ENCODE peak calls at places on chromosomes 7 and 10, in four cellular contexts. D is WTC11, L is K562, V is HepG2. S is an unnamed sample.

GRCh38 chr10:113476191-113476590 is 76.7 kb upstream of the HABP2 start:
- DNase-seq in D (no peak), L (no peak), V (no peak), S (no peak)

GRCh38 chr7:106223156-106223555 is 61.6 kb downstream of the NAMPT start:
- DNase-seq in D (no peak), L (no peak), V (no peak), S (no peak)

GRCh38 chr7:100475549-100475948 is 3.5 kb downstream of the TSC22D4 start:
- DNase-seq in D (no peak), L (peak), V (no peak), S (no peak)

GRCh38 chr7:27424749-27425148 is 182.1 kb downstream of the EVX1 start:
- DNase-seq in D (no peak), L (no peak), V (no peak), S (no peak)

GRCh38 chr7:158586499-158587191 is 978 bp downstream of the PTPRN2 start:
- DNase-seq in D (no peak), L (no peak), V (no peak), S (no peak)

GRCh38 chr10:103688451-103688850 is 166.9 kb downstream of the SH3PXD2A start:
- DNase-seq in D (no peak), L (no peak), V (no peak), S (no peak)

GRCh38 chr7:73879977-73880681 is 19.2 kb downstream of the TMEM270 start:
- DNase-seq in D (no peak), L (no peak), V (peak), S (no peak)

GRCh38 chr7:36775061-36775631 is 50.9 kb upstream of the AOAH start:
- DNase-seq in D (no peak), L (no peak), V (no peak), S (no peak)

GRCh38 chr7:29865526-29865925 is 59.2 kb downstream of the WIPF3 start:
- DNase-seq in D (no peak), L (no peak), V (peak), S (no peak)

GRCh38 chr10:93452143-93452542 is 30.0 kb downstream of the MYOF start:
- DNase-seq in D (no peak), L (no peak), V (no peak), S (no peak)

GRCh38 chr10:71981024-71981867 is 17.1 kb downstream of the CHST3 start:
- DNase-seq in D (no peak), L (no peak), V (peak), S (no peak)

GRCh38 chr10:2839081-2839725 is 228.1 kb upstream of the PFKP start:
- DNase-seq in D (peak), L (peak), V (peak), S (peak)

GRCh38 chr7:142697270-142697669 is 52.0 kb upstream of the PRSS1 start:
- DNase-seq in D (no peak), L (no peak), V (no peak), S (no peak)

GRCh38 chr7:141073641-141074161 is at the start of gene TMEM178B:
- DNase-seq in D (no peak), L (no peak), V (no peak), S (peak)

GRCh38 chr10:102269017-102269416 is 23.7 kb downstream of the GBF1 start:
- DNase-seq in D (no peak), L (no peak), V (no peak), S (no peak)

GRCh38 chr10:3958472-3958996 is 173.5 kb upstream of the KLF6 start:
- DNase-seq in D (no peak), L (no peak), V (no peak), S (no peak)

GRCh38 chr10:8444630-8445029 is 390.1 kb downstream of the GATA3 start:
- DNase-seq in D (peak), L (no peak), V (no peak), S (peak)
- TF ChIP-seq ELF4 in D (no peak), L (no peak), V (no peak), S (no peak)

GRCh38 chr10:60185426-60185825 is 204.2 kb downstream of the ANK3 start:
- DNase-seq in D (no peak), L (no peak), V (no peak), S (no peak)

GRCh38 chr10:60187691-60188090 is 202.0 kb downstream of the ANK3 start:
- DNase-seq in D (no peak), L (no peak), V (no peak), S (no peak)

GRCh38 chr10:60188548-60188947 is 201.1 kb downstream of the ANK3 start:
- DNase-seq in D (no peak), L (no peak), V (no peak), S (no peak)

GRCh38 chr10:60189861-60190475 is 199.7 kb downstream of the ANK3 start:
- DNase-seq in D (no peak), L (no peak), V (no peak), S (no peak)

DNA sequence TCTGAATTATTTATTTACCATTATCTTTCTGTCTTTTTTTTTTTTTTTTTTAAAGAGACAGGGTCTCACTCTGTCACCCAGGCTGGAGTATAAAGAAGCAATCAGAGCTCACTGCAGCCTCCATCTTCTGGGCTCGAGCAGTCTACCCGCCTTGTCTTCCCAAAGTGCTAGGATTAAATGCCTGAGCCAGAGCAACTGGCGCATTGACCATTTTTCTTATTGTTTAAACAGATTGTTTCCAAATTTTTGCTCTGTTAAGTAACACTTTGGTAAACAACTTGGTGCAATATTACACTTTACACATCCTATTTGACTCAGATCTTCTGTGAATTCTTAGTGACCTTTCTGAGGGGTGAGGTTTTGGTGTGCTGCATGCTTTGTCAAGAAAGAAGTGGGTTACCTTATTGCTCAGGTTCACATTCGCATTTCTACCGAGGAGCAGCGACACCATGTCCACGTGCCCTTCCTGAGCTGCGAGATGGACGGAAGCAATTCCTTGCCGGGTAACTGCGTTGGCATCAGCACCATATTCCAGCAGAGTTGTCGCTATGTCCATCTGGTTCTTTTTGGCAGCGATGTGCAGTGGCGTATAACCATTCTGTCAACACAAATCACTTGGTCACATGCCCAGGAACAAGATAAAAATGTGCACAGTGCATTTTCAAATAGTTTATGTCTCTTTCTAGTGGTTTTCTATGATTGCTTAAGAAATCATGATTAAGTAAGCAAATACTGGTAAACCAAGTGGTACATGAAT is 203.2 kb downstream of the ANK3 start:
- DNase-seq in D (no peak), L (no peak), V (no peak), S (no peak)
- TF ChIP-seq ELF4 in D (no peak), L (no peak), V (no peak), S (no peak)

DNA sequence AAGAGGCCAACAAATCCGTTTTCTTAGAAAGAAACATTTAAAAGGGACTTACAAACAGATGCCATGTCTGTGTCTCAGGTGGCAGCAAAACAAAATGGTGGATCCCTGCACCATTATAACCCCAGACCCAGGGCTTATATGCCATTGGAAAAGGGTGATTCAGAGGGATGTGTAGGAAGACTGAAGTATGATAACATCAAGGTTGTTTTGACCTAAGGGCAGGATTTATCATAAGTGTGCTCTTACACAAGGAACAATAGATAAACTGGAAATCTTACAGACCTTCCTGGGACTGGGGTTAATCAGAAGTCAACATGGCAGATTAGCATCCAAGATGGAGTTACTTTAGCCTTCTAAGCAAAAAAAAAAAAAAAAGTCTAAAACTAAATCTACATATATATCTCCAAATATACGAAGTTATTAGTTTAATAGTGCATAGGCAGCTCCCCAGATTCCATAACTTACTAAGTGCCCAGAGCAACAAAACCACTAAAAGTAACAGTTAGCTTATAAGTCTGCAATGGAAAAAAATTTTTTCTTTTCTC is 34.3 kb upstream of the WNT16 start:
- DNase-seq in D (no peak), L (no peak), V (no peak), S (no peak)
- TF ChIP-seq ELF4 in D (no peak), L (no peak), V (no peak), S (no peak)

GRCh38 chr7:149430197-149430596 is 30.7 kb downstream of the ZNF777 start:
- DNase-seq in D (no peak), L (no peak), V (no peak), S (no peak)

GRCh38 chr7:149427893-149428292 is 33.0 kb downstream of the ZNF777 start:
- DNase-seq in D (no peak), L (no peak), V (no peak), S (no peak)

GRCh38 chr7:149423441-149423970 is 37.4 kb downstream of the ZNF777 start:
- DNase-seq in D (no peak), L (no peak), V (no peak), S (no peak)

GRCh38 chr7:149422914-149423285 is 38.0 kb downstream of the ZNF777 start:
- DNase-seq in D (peak), L (no peak), V (no peak), S (no peak)

DNA sequence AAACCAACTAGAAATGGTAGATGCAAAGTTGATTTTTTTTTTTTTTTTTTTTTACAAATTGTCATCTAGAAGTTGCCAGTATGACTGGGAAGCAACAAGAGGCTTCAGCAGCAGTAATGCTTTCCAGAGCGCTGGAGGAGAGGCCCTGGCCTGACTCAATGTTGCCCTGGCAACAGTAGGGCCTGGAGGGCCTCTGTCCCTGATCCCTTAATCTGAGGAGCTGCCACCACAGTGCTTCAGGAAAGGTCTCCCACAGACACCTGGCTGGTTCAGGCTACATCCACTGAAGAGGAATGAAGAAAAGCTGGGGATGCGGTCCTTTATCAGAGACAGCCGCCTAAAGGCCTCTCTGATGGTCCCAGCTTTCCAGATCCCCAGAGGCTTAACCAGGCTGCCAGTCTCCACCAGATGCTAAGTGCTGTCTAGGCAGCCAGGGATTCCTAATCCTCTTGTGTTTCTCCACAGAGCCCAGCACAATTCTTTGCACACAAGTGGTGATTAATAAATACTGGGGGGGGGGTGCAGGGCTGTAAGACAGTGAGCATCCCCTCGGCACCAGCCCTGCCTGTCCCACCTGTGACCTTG is 33.7 kb downstream of the ZNF777 start:
- DNase-seq in D (no peak), L (no peak), V (no peak), S (no peak)
- TF ChIP-seq ELF4 in D (no peak), L (no peak), V (no peak), S (no peak)

DNA sequence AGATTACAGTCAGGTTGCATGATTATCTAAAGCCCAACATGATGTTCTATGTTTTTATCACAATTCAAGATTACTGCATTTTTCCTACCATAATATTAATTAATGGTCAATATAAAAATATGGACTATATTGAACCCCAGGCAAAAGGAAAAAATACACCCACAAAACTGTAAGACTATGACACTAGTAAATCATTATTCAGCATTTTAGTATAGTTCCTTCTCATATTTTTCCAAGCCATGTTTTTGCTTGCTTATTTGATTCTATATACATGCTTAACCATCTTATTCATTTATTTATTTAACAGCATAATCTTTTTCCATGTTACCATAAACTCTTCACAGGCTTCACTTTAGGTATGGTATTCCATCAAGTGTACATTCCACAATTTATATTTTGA is 101.6 kb downstream of the IMMP2L start:
- DNase-seq in D (no peak), L (no peak), V (no peak), S (no peak)
- TF ChIP-seq ELF4 in D (no peak), L (no peak), V (no peak), S (no peak)

DNA sequence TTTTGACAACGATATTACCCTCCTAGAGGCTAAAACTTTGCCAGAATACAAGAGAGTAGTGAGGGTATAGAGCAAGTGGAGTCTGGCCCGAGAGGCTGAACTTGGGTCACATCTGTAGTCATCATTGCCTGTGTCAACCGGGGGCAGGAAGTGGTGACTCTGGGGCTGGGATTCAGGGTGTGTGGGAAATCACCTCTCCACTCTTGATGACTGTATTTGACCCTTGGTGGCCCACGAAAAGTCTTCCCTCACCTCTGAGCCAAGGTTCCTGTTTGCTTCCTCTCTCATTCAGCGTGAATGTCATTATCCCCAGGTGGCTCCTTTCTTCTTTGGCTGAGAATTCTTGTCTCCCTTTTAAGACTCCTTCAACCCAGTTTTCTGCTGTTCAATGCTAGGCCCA is 240.4 kb downstream of the ABCA13 start:
- DNase-seq in D (no peak), L (no peak), V (no peak), S (no peak)
- TF ChIP-seq ELF4 in D (no peak), L (no peak), V (no peak), S (no peak)

DNA sequence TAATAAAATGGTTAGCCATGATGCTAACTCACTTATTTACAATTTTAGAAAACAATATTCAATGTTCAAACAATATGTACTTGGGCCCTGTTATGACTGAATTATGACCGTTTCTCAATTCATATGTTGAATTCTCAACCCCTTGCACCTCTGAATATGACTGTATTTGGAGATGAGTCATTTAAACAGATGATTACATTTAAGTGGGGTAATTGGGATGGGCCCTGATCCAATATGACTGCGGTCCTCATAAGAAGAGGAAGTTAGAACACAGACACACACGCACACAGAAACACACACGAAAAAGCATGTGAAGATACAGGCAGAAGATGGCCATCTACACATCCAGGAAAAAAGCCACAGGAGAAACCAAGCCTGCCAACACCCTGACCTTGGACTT is 137.4 kb upstream of the IGFBP3 start:
- DNase-seq in D (no peak), L (no peak), V (no peak), S (no peak)
- TF ChIP-seq ELF4 in D (no peak), L (no peak), V (no peak), S (no peak)

GRCh38 chr7:96422388-96422787 is 100.5 kb upstream of the SLC25A13 start:
- DNase-seq in D (no peak), L (no peak), V (no peak), S (no peak)

GRCh38 chr7:96426685-96427084 is 104.8 kb upstream of the SLC25A13 start:
- DNase-seq in D (no peak), L (no peak), V (peak), S (no peak)

GRCh38 chr7:96427143-96427542 is 105.2 kb upstream of the SLC25A13 start:
- DNase-seq in D (no peak), L (no peak), V (no peak), S (no peak)

GRCh38 chr7:96430350-96430749 is 108.5 kb upstream of the SLC25A13 start:
- DNase-seq in D (no peak), L (no peak), V (no peak), S (no peak)

DNA sequence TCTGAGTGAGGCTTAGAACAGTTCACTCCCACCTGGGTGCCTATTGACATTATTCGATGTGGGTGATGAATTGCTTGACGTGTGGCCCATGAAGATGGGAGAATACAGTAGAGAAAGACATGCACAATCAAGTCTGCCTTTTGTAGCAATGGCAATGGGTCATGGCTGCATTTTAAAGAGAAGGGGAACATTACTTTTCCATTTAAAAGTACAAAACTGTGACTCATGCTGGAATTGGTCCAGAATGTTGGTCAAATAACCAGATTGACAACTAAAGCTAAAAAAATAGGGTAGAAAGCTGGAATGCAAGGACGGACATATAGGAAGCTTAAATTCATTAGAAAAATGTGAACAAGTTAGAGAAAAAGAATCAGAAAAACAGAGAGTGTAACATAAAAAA is 104.1 kb upstream of the SLC25A13 start:
- DNase-seq in D (no peak), L (no peak), V (no peak), S (no peak)
- TF ChIP-seq ELF4 in D (no peak), L (no peak), V (no peak), S (no peak)